ENCODE peak calls at places on chromosomes 1 and 21, in five cellular contexts. E is HCT116, Z is mucosa of descending colon, A is fibroblast of lung, F is ovary. P is an unnamed sample.

GRCh38 chr1:150076985-150077384 is 9.4 kb downstream of the VPS45 start:
- DNase-seq in E (no peak), A (no peak), F (no peak), Z (no peak), P (no peak)

GRCh38 chr1:92882817-92883216 is 51.0 kb downstream of the RPL5 start:
- DNase-seq in A (no peak), Z (no peak), F (no peak), E (no peak), P (no peak)

GRCh38 chr1:229117664-229118300 is 153.1 kb upstream of the RAB4A start:
- DNase-seq in F (peak; percentile 81), A (peak; percentile 23), E (no peak), Z (peak; percentile 71), P (no peak)

GRCh38 chr1:111592389-111593361 is 26.9 kb upstream of the RAP1A start:
- DNase-seq in E (peak; percentile 49), F (peak; percentile 72), Z (peak; percentile 92), A (peak; percentile 95), P (peak; percentile 34)

GRCh38 chr1:55582078-55582477 is 366.9 kb upstream of the USP24 start:
- DNase-seq in Z (no peak), A (no peak), F (no peak), E (no peak), P (no peak)

GRCh38 chr1:100249155-100249536 is 488 bp downstream of the DBT start:
- DNase-seq in E (no peak), Z (no peak), A (no peak), F (no peak), P (no peak)

GRCh38 chr1:59214764-59215208 is 82.1 kb upstream of the FGGY start:
- DNase-seq in F (no peak), A (peak; percentile 48), Z (no peak), E (no peak), P (no peak)

GRCh38 chr1:6949991-6950765 is 164.9 kb downstream of the CAMTA1 start:
- DNase-seq in F (no peak), Z (no peak), A (no peak), E (no peak), P (no peak)

GRCh38 chr1:232628335-232629214 is 1.4 kb downstream of the SIPA1L2 start:
- DNase-seq in A (peak; percentile 54), E (no peak), Z (no peak), F (no peak), P (no peak)

DNA sequence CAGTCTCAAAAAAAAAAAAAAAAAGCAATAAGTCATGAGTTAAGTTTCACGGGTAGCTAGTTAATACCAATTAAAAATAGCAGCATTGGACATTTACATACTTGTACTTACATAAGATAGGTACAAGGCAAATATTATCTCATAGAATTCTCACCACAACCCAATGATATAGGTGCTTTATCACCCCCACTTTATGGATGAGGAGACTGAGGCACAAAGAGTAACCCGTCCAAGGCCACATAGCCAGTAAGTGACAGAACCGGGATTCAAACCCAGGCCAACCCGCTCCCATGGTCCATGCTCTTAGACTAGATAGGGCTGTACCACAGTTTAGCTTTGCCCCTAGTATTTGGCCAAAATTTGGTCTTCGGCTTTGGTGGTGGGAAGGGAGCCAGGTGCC is 132.5 kb upstream of the SLC45A1 start:
- DNase-seq in A (no peak), E (no peak), F (no peak), Z (no peak), P (no peak)
- H3K9me3 ChIP-seq in A (no peaks in the 10 kb centered on the region), E (no peaks in the 10 kb centered on the region), F (no peaks in the 10 kb centered on the region), Z (no peaks in the 10 kb centered on the region), P (no peaks in the 10 kb centered on the region)

GRCh38 chr1:74937176-74937575 is 197.0 kb upstream of the LHX8 start:
- DNase-seq in F (no peak), Z (no peak), E (no peak), A (no peak), P (no peak)

GRCh38 chr1:74946389-74946788 is 187.8 kb upstream of the LHX8 start:
- DNase-seq in F (no peak), A (no peak), Z (no peak), E (no peak), P (no peak)

GRCh38 chr1:74943046-74943445 is 191.1 kb upstream of the LHX8 start:
- DNase-seq in A (no peak), F (no peak), E (no peak), Z (no peak), P (no peak)
- H3K9me3 ChIP-seq in A (no peaks in the 10 kb centered on the region), F (no peaks in the 10 kb centered on the region), E (no peaks in the 10 kb centered on the region), Z (peaks cover 8% of the 10 kb centered on the region), P (no peaks in the 10 kb centered on the region)

DNA sequence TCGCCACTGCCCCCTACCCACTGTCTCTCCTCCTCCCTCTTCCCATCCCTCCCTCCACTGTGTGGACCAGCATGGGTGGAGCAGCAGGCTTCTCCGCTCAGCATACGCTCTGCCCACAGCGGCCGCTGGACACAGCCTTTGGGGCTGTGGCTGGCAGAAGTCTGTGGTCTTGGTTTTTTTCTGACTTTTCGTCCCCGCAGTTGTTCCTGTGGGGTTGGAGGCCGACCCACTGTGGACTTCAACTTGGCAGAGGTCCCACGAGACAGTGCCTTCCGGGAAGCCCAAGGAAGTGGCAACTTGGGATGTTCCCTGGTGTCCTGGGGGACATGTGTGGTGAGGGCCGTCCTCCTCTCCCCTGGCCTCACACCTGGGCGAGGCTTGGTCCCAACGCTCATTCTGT is 162.5 kb upstream of the C1orf174 start:
- DNase-seq in F (no peak), Z (no peak), E (no peak), A (no peak), P (no peak)
- H3K9me3 ChIP-seq in F (no peaks in the 10 kb centered on the region), Z (no peaks in the 10 kb centered on the region), E (no peaks in the 10 kb centered on the region), A (no peaks in the 10 kb centered on the region), P (no peaks in the 10 kb centered on the region)

GRCh38 chr21:38815060-38815405 is 9.3 kb downstream of the ETS2 start:
- DNase-seq in Z (no peak), A (peak; percentile 88), F (no peak), E (no peak), P (no peak)
- H3K9me3 ChIP-seq in Z (no peaks in the 10 kb centered on the region), A (no peaks in the 10 kb centered on the region), F (no peaks in the 10 kb centered on the region), E (no peaks in the 10 kb centered on the region), P (no peaks in the 10 kb centered on the region)

GRCh38 chr1:2962946-2963345 is 58.3 kb upstream of the ACTRT2 start:
- DNase-seq in Z (no peak), E (no peak), A (no peak), F (no peak), P (no peak)

GRCh38 chr1:2961081-2961480 is 60.2 kb upstream of the ACTRT2 start:
- DNase-seq in A (no peak), E (no peak), F (no peak), Z (peak; percentile 17), P (no peak)

GRCh38 chr1:2962541-2962940 is 58.7 kb upstream of the ACTRT2 start:
- DNase-seq in A (no peak), F (no peak), E (no peak), Z (no peak), P (no peak)

GRCh38 chr1:2961661-2962060 is 59.6 kb upstream of the ACTRT2 start:
- DNase-seq in Z (no peak), F (no peak), E (no peak), A (no peak), P (no peak)

DNA sequence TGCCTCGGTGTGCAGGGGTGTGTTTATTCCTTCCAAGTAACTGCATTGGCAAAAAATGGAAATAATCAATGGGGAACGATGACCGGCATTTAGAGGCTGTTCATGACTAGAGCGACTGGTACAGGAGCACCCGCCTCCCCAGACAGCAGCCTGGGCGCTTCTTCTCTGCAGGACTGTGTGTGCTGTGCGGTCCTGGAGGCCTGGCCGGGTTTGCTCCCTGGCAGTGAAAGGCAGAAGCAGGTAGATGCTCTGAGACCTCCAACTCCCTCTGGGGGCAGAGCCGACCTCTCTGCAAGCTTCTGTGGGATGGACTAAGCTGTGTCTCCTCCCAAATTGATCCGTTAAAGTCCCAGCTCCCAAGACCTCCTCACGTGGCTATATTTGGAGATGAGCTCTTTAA is 59.2 kb upstream of the ACTRT2 start:
- DNase-seq in E (no peak), A (no peak), F (no peak), Z (no peak), P (no peak)
- H3K9me3 ChIP-seq in E (peaks cover 11% of the 10 kb centered on the region), A (no peaks in the 10 kb centered on the region), F (no peaks in the 10 kb centered on the region), Z (peaks cover 14% of the 10 kb centered on the region), P (peaks cover 2% of the 10 kb centered on the region)

P was measured in T-helper 17 cell.